ENCODE peak calls at places on chromosomes 1 and 21, in six cellular contexts. One of them, this sample, is unnamed.

GRCh38 chr1:8076171-8076570 is 50.1 kb upstream of the ERRFI1 start:
- DNase-seq in progenitor cell of endocrine pancreas: no peak
- DNase-seq in stomach: peak
- DNase-seq in cardiac muscle cell: no peak
- DNase-seq in body of pancreas: peak
- DNase-seq in Caco-2: no peak
- DNase-seq in this sample: no peak

GRCh38 chr1:176193023-176193422 is 14.1 kb downstream of the COP1 start:
- DNase-seq in Caco-2: no peak
- DNase-seq in body of pancreas: no peak
- DNase-seq in progenitor cell of endocrine pancreas: no peak
- DNase-seq in cardiac muscle cell: no peak
- DNase-seq in stomach: no peak
- DNase-seq in this sample: no peak

GRCh38 chr1:63004868-63005267 is 220.9 kb downstream of the ATG4C start:
- DNase-seq in cardiac muscle cell: peak
- DNase-seq in body of pancreas: peak
- DNase-seq in stomach: no peak
- DNase-seq in progenitor cell of endocrine pancreas: no peak
- DNase-seq in Caco-2: peak
- DNase-seq in this sample: no peak

GRCh38 chr1:172969611-172970010 is 81.1 kb downstream of the TNFSF18 start:
- DNase-seq in progenitor cell of endocrine pancreas: no peak
- DNase-seq in stomach: no peak
- DNase-seq in cardiac muscle cell: peak
- DNase-seq in body of pancreas: no peak
- DNase-seq in Caco-2: peak
- DNase-seq in this sample: no peak

GRCh38 chr1:108071601-108072000 is 106.6 kb upstream of the VAV3 start:
- DNase-seq in progenitor cell of endocrine pancreas: no peak
- DNase-seq in stomach: no peak
- DNase-seq in cardiac muscle cell: no peak
- DNase-seq in Caco-2: no peak
- DNase-seq in body of pancreas: no peak
- DNase-seq in this sample: no peak

GRCh38 chr1:904271-904950 is 19.3 kb upstream of the SAMD11 start:
- DNase-seq in progenitor cell of endocrine pancreas: peak
- DNase-seq in Caco-2: peak
- DNase-seq in cardiac muscle cell: peak
- DNase-seq in body of pancreas: peak
- DNase-seq in stomach: peak
- DNase-seq in this sample: peak

GRCh38 chr1:226710501-226710900 is 28.6 kb downstream of the ITPKB start:
- DNase-seq in body of pancreas: no peak
- DNase-seq in cardiac muscle cell: no peak
- DNase-seq in Caco-2: no peak
- DNase-seq in stomach: no peak
- DNase-seq in progenitor cell of endocrine pancreas: no peak
- DNase-seq in this sample: no peak

GRCh38 chr1:33256335-33256700 is at the start of gene ZNF362:
- DNase-seq in stomach: peak
- DNase-seq in cardiac muscle cell: peak
- DNase-seq in progenitor cell of endocrine pancreas: peak
- DNase-seq in Caco-2: peak
- DNase-seq in body of pancreas: peak
- DNase-seq in this sample: peak

GRCh38 chr1:223482766-223483165 is 89.6 kb downstream of the CCDC185 start:
- DNase-seq in stomach: no peak
- DNase-seq in Caco-2: no peak
- DNase-seq in cardiac muscle cell: no peak
- DNase-seq in body of pancreas: no peak
- DNase-seq in progenitor cell of endocrine pancreas: no peak
- DNase-seq in this sample: no peak

GRCh38 chr1:145846191-145846590 is 761 bp downstream of the NUDT17 start:
- DNase-seq in Caco-2: peak
- DNase-seq in stomach: no peak
- DNase-seq in body of pancreas: peak
- DNase-seq in cardiac muscle cell: peak
- DNase-seq in progenitor cell of endocrine pancreas: no peak
- DNase-seq in this sample: no peak

GRCh38 chr1:2607681-2608041 is 21.1 kb downstream of the PRXL2B start:
- DNase-seq in body of pancreas: no peak
- DNase-seq in progenitor cell of endocrine pancreas: no peak
- DNase-seq in cardiac muscle cell: peak
- DNase-seq in Caco-2: no peak
- DNase-seq in stomach: no peak
- DNase-seq in this sample: no peak

GRCh38 chr1:75589637-75590036 is 21.3 kb downstream of the SLC44A5 start:
- DNase-seq in Caco-2: no peak
- DNase-seq in progenitor cell of endocrine pancreas: no peak
- DNase-seq in body of pancreas: peak
- DNase-seq in cardiac muscle cell: no peak
- DNase-seq in stomach: no peak
- DNase-seq in this sample: no peak

DNA sequence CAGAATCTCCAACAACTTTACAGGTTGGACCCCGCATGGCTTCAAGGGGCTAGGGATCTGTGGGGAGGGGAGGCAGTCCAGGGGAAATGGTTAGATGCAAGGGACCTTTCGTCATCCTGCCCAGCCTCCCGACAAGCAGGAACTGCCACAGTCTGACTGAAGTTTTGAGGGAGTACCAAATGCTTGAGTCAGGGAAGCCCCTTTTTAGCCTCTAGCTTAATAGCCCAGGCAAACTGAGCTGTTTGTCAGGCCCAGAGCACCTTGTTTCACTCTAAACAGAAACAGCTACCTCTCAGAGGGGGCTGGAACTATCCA is 1.1 kb downstream of the TOR3A start:
- DNase-seq in Caco-2: no peak
- DNase-seq in body of pancreas: no peak
- DNase-seq in progenitor cell of endocrine pancreas: no peak
- DNase-seq in cardiac muscle cell: peak
- DNase-seq in stomach: no peak
- DNase-seq in this sample: no peak
- TF ChIP-seq CTCF in Caco-2: no peak
- TF ChIP-seq CTCF in body of pancreas: no peak
- TF ChIP-seq CTCF in progenitor cell of endocrine pancreas: no peak
- TF ChIP-seq CTCF in cardiac muscle cell: no peak
- TF ChIP-seq CTCF in stomach: no peak
- TF ChIP-seq CTCF in this sample: no peak

GRCh38 chr1:234893359-234893724 is 235.3 kb downstream of the TOMM20 start:
- DNase-seq in stomach: no peak
- DNase-seq in cardiac muscle cell: no peak
- DNase-seq in progenitor cell of endocrine pancreas: no peak
- DNase-seq in body of pancreas: no peak
- DNase-seq in Caco-2: no peak
- DNase-seq in this sample: no peak
- TF ChIP-seq CTCF in stomach: no peak
- TF ChIP-seq CTCF in cardiac muscle cell: no peak
- TF ChIP-seq CTCF in progenitor cell of endocrine pancreas: no peak
- TF ChIP-seq CTCF in body of pancreas: no peak
- TF ChIP-seq CTCF in Caco-2: no peak
- TF ChIP-seq CTCF in this sample: no peak

DNA sequence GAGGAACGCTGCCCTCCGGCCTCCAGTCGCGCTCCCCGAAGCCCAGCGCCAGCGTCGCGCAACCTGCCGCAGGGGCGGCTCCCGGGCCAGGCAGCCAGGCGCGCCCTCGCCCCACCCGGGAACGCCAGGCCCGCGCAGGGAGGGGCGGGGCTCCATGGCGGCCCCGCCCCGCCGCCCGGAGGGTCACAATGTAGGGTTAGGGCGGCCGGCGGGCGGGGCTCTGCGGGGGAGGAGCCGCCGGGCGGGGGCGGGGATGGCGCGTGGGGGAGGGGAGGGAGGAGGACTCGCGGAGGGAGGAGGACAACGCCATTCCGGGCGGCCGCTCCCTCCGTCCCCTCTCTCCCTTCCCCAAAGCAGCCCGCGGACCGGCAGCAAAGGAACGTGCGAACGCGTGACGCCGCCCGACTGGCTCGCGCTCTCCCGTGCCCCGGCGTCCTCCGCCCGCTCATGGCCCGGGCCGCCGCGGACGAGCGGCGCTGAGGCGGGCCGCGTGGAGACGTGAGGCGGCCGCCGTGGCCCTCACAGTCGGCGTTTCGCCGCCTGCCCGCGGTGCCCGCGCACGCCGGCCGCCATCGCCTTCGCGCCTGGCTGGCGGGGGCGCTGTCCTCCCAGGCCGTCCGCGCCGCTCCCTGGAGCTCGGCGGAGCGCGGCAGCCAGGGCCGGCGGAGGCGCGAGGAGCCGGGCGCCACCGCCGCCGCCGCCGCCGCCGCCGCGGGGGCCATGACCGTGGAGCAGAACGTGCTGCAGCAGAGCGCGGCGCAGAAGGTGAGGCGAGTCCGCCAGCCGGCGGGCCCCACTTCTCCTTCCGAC is at the start of gene USP25:
- DNase-seq in Caco-2: peak
- DNase-seq in stomach: peak
- DNase-seq in cardiac muscle cell: peak
- DNase-seq in body of pancreas: peak
- DNase-seq in progenitor cell of endocrine pancreas: peak
- DNase-seq in this sample: peak
- TF ChIP-seq CTCF in Caco-2: no peak
- TF ChIP-seq CTCF in stomach: no peak
- TF ChIP-seq CTCF in cardiac muscle cell: no peak
- TF ChIP-seq CTCF in body of pancreas: no peak
- TF ChIP-seq CTCF in progenitor cell of endocrine pancreas: peak
- TF ChIP-seq CTCF in this sample: peak

GRCh38 chr1:212967767-212968166 is 17.4 kb downstream of the VASH2 start:
- DNase-seq in stomach: no peak
- DNase-seq in progenitor cell of endocrine pancreas: no peak
- DNase-seq in cardiac muscle cell: peak
- DNase-seq in body of pancreas: no peak
- DNase-seq in Caco-2: peak
- DNase-seq in this sample: no peak
- TF ChIP-seq CTCF in stomach: peak
- TF ChIP-seq CTCF in progenitor cell of endocrine pancreas: peak
- TF ChIP-seq CTCF in cardiac muscle cell: peak
- TF ChIP-seq CTCF in body of pancreas: peak
- TF ChIP-seq CTCF in Caco-2: peak
- TF ChIP-seq CTCF in this sample: peak

DNA sequence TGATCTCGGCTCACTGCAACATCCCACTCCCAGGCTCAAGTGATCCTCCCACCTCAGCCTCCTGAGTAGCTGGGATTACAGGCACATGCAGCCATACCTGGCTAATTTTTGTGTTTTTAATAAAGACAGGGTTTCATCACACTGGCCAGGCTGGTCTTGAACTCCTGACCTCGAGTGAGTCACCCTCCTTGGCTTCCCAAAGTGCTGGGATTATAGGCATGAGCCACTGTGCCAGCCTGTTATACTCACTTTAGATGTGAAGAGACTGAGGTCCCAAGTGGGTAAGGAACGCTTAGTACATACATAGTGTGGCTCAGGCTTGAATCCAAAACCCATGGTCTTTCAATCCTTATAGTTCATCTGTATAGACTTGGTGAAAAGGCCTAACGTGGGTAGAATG is 63.7 kb upstream of the EPS8L3 start:
- DNase-seq in body of pancreas: no peak
- DNase-seq in Caco-2: no peak
- DNase-seq in stomach: no peak
- DNase-seq in cardiac muscle cell: no peak
- DNase-seq in progenitor cell of endocrine pancreas: no peak
- DNase-seq in this sample: peak
- TF ChIP-seq CTCF in body of pancreas: no peak
- TF ChIP-seq CTCF in Caco-2: no peak
- TF ChIP-seq CTCF in stomach: no peak
- TF ChIP-seq CTCF in cardiac muscle cell: no peak
- TF ChIP-seq CTCF in progenitor cell of endocrine pancreas: no peak
- TF ChIP-seq CTCF in this sample: no peak